ENCODE peak calls at places on chromosome 1, in four cellular contexts. E is IMR-90, F is esophagus muscularis mucosa, R is Panc1. J is an unnamed sample. For H3K4me1, the result is how much of the 10 kb centered on the place peaks cover.

GRCh38 chr1:99613716-99614115 is 32.2 kb upstream of the PALMD start:
- DNase-seq in F (no peak), E (peak), R (no peak), J (no peak)

GRCh38 chr1:86811539-86811938 is 102.4 kb downstream of the SELENOF start:
- DNase-seq in E (no peak), F (no peak), R (no peak), J (no peak)

GRCh38 chr1:2594001-2594640 is 7.5 kb downstream of the PRXL2B start:
- DNase-seq in R (no peak), F (no peak), E (no peak), J (no peak)

GRCh38 chr1:27392778-27393635 is 585 bp downstream of the GPR3 start:
- DNase-seq in F (no peak), R (no peak), E (no peak), J (no peak)

GRCh38 chr1:55359611-55360010 is 144.4 kb upstream of the USP24 start:
- DNase-seq in R (no peak), F (no peak), E (no peak), J (no peak)

GRCh38 chr1:119956306-119956705 is 60.0 kb upstream of the ADAM30 start:
- DNase-seq in E (no peak), R (no peak), F (no peak), J (no peak)

GRCh38 chr1:213987876-213988638 is at the start of gene PROX1:
- DNase-seq in E (peak), R (no peak), F (peak), J (no peak)

GRCh38 chr1:27342778-27343638 is 1.2 kb downstream of the SYTL1 start:
- DNase-seq in R (no peak), E (no peak), F (no peak), J (peak)

GRCh38 chr1:96090134-96090533 is 631.5 kb upstream of the PTBP2 start:
- DNase-seq in F (no peak), R (no peak), E (no peak), J (no peak)

GRCh38 chr1:28668191-28668955 is at the start of gene GMEB1:
- DNase-seq in F (peak), E (peak), R (peak), J (peak)

GRCh38 chr1:25952851-25953401 is 44.9 kb downstream of the PAFAH2 start:
- DNase-seq in E (peak), R (no peak), F (no peak), J (no peak)

GRCh38 chr1:116334868-116335649 is 38.0 kb upstream of the ATP1A1 start:
- DNase-seq in E (peak), F (peak), R (no peak), J (no peak)

GRCh38 chr1:15876357-15876756 is 28.9 kb downstream of the SPEN start:
- DNase-seq in E (no peak), F (no peak), R (no peak), J (no peak)
- H3K4me1 ChIP-seq in E (under half), F (under half), R (under half), J (under half)

GRCh38 chr1:1000357-1001056 is 610 bp upstream of the HES4 start:
- DNase-seq in F (no peak), R (no peak), E (peak), J (peak)

GRCh38 chr1:999797-1000356 is at the start of gene HES4:
- DNase-seq in F (peak), R (no peak), E (peak), J (peak)

GRCh38 chr1:1001631-1002300 is 1.9 kb upstream of the HES4 start:
- DNase-seq in E (peak), R (no peak), F (no peak), J (peak)

GRCh38 chr1:998905-999796 is 746 bp downstream of the HES4 start:
- DNase-seq in E (peak), R (no peak), F (no peak), J (peak)

GRCh38 chr1:1001057-1001630 is 1.2 kb upstream of the HES4 start:
- DNase-seq in R (no peak), E (no peak), F (no peak), J (no peak)
- H3K27ac ChIP-seq in R (peak), E (peak), F (peak), J (peak)

DNA sequence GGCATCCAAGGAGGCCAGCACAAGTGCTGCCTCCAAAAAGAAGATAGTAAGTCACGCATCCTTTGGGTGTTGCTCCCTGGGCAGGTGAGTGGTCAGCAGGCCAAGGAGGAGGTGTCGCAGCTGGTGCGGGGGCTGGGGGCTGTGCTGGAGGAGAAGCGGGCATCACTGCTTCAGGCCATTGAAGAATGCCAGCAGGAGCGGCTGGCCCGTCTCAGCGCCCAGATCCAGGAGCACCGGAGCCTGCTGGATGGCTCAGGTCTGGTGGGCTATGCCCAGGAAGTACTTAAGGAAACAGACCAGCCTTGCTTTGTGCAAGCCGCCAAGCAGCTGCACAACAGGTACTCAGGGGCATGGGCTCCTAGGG is 4.3 kb downstream of the TRIM46 start:
- DNase-seq in E (no peak), R (no peak), F (no peak), J (no peak)
- H3K4me3 ChIP-seq in E (no peak), R (no peak), F (no peak), J (no peak)

GRCh38 chr1:195768936-195769335 is 839.3 kb downstream of the KCNT2 start:
- DNase-seq in R (no peak), F (no peak), E (peak), J (no peak)
- H3K4me1 ChIP-seq in R (under half), F (under half), E (under half), J (under half)

GRCh38 chr1:6261615-6261995 is 707 bp upstream of the GPR153 start:
- DNase-seq in R (no peak), F (no peak), E (no peak), J (no peak)
- H3K27ac ChIP-seq in R (no peak), F (peak), E (no peak), J (no peak)

GRCh38 chr1:223081181-223081994 is 61.7 kb downstream of the TLR5 start:
- DNase-seq in F (no peak), R (peak), E (peak), J (peak)
- H3K4me3 ChIP-seq in F (peak), R (peak), E (peak), J (peak)

DNA sequence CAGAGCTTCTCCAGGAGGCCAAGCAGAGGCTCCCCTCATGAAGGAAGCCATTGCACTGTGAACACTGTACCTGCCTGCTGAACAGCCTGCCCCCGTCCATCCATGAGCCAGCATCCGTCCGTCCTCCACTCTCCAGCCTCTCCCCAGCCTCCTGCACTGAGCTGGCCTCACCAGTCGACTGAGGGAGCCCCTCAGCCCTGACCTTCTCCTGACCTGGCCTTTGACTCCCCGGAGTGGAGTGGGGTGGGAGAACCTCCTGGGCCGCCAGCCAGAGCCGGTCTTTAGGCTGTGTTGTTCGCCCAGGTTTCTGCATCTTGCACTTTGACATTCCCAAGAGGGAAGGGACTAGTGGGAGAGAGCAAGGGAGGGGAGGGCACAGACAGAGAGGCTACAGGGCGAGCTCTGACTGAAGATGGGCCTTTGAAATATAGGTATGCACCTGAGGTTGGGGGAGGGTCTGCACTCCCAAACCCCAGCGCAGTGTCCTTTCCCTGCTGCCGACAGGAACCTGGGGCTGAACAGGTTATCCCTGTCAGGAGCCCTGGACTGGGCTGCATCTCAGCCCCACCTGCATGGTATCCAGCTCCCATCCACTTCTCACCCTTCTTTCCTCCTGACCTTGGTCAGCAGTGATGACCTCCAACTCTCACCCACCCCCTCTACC is 19.1 kb downstream of the CSF1 start:
- DNase-seq in E (no peak), R (no peak), F (no peak), J (no peak)
- H3K4me1 ChIP-seq in E (under half), R (half or more), F (half or more), J (under half)

GRCh38 chr1:156394082-156394481 is 25.1 kb downstream of the RHBG start:
- DNase-seq in R (no peak), F (no peak), E (no peak), J (no peak)
- H3K27ac ChIP-seq in R (no peak), F (no peak), E (no peak), J (no peak)

GRCh38 chr1:218350022-218350525 is 4.9 kb downstream of the TGFB2 start:
- DNase-seq in R (no peak), F (no peak), E (no peak), J (no peak)

GRCh38 chr1:218349365-218350021 is 4.4 kb downstream of the TGFB2 start:
- DNase-seq in R (no peak), F (no peak), E (no peak), J (no peak)

GRCh38 chr1:218353656-218354055 is 8.5 kb downstream of the TGFB2 start:
- DNase-seq in R (no peak), E (no peak), F (no peak), J (no peak)

GRCh38 chr1:218350909-218351616 is 5.9 kb downstream of the TGFB2 start:
- DNase-seq in E (peak), R (no peak), F (no peak), J (no peak)

GRCh38 chr1:218351617-218352438 is 6.7 kb downstream of the TGFB2 start:
- DNase-seq in F (no peak), E (peak), R (no peak), J (no peak)
- H3K4me3 ChIP-seq in F (peak), E (peak), R (peak), J (peak)

J was measured in CD8-positive, alpha-beta memory T cell.